ENCODE peak calls at places on chromosomes 4 and X, in five cellular contexts. A is IMR-90, B is HFF-Myc, T is coronary artery, Q is choroid plexus epithelial cell. R is an unnamed sample.

GRCh38 chr4:60368986-60369385 is 831.1 kb upstream of the ADGRL3 start:
- DNase-seq in A (no peak), B (no peak), T (no peak), Q (no peak), R (no peak)

GRCh38 chrX:74931214-74931613 is 6.0 kb upstream of the NEXMIF start:
- DNase-seq in A (no peak), B (no peak), T (no peak), Q (no peak), R (peak; percentile 7)

GRCh38 chrX:32937043-32937442 is 274.3 kb downstream of the DMD start:
- DNase-seq in A (no peak), B (no peak), T (no peak), Q (no peak), R (no peak)

GRCh38 chr4:112889619-112890294 is 159.7 kb upstream of the ANK2 start:
- DNase-seq in A (peak; percentile 6), B (no peak), T (no peak), Q (peak; percentile 61), R (peak; percentile 51)

GRCh38 chr4:169184686-169185085 is 86.1 kb downstream of the SH3RF1 start:
- DNase-seq in A (no peak), B (no peak), T (no peak), Q (no peak), R (peak; percentile 49)

GRCh38 chr4:984336-985054 is 2.3 kb upstream of the IDUA start:
- DNase-seq in A (no peak), B (no peak), T (no peak), Q (no peak), R (no peak)

GRCh38 chrX:43836435-43837184 is 45.6 kb downstream of the MAOB start:
- DNase-seq in A (peak; percentile 18), B (no peak), T (no peak), Q (peak; percentile 37), R (peak; percentile 31)

GRCh38 chrX:122504026-122504425 is 680.1 kb upstream of the GRIA3 start:
- DNase-seq in A (no peak), B (no peak), T (no peak), Q (no peak), R (peak; percentile 21)

GRCh38 chrX:40061871-40062524 is 35.8 kb downstream of the BCOR start:
- DNase-seq in A (no peak), B (no peak), T (no peak), Q (no peak), R (peak; percentile 49)

GRCh38 chrX:3639236-3639635 is 74.2 kb downstream of the PRKX start:
- DNase-seq in A (no peak), B (no peak), T (no peak), Q (no peak), R (no peak)

GRCh38 chr4:69098470-69098869 is 2.2 kb downstream of the UGT2B7 start:
- DNase-seq in A (no peak), B (no peak), T (no peak), Q (no peak), R (peak; percentile 21)

GRCh38 chrX:39678914-39679313 is 418.8 kb downstream of the BCOR start:
- DNase-seq in A (no peak), B (no peak), T (no peak), Q (no peak), R (no peak)

GRCh38 chr4:7817877-7818675 is 121.6 kb downstream of the AFAP1 start:
- DNase-seq in A (peak; percentile 58), B (no peak), T (no peak), Q (no peak), R (no peak)

GRCh38 chrX:96684339-96685204 is at the start of gene DIAPH2:
- DNase-seq in A (peak; percentile 75), B (no peak), T (peak; percentile 84), Q (peak; percentile 85), R (peak; percentile 83)

GRCh38 chr4:22515888-22516541 is at the start of gene ADGRA3:
- DNase-seq in A (peak; percentile 51), B (no peak), T (peak; percentile 82), Q (peak; percentile 54), R (peak; percentile 79)

GRCh38 chr4:42519803-42520417 is 122.6 kb downstream of the SHISA3 start:
- DNase-seq in A (peak; percentile 48), B (peak; percentile 14), T (no peak), Q (peak; percentile 68), R (peak; percentile 57)

GRCh38 chr4:89837385-89837995 is 529 bp upstream of the SNCA start:
- DNase-seq in A (peak; percentile 16), B (no peak), T (no peak), Q (peak; percentile 37), R (peak; percentile 70)

GRCh38 chr4:132955146-132955545 is 193.9 kb upstream of the PCDH10 start:
- DNase-seq in A (no peak), B (no peak), T (no peak), Q (no peak), R (no peak)

GRCh38 chr4:25531272-25531671 is 124.4 kb upstream of the SLC34A2 start:
- DNase-seq in A (no peak), B (no peak), T (no peak), Q (no peak), R (no peak)

GRCh38 chr4:8306511-8307021 is 37.0 kb downstream of the HTRA3 start:
- DNase-seq in A (no peak), B (no peak), T (no peak), Q (no peak), R (no peak)

GRCh38 chr4:41525129-41525528 is 12.8 kb upstream of the LIMCH1 start:
- DNase-seq in A (peak; percentile 69), B (no peak), T (no peak), Q (peak; percentile 93), R (peak; percentile 70)

GRCh38 chr4:4847011-4847410 is 12.5 kb upstream of the MSX1 start:
- DNase-seq in A (no peak), B (no peak), T (no peak), Q (no peak), R (no peak)

GRCh38 chr4:72919937-72920336 is 149.6 kb downstream of the COX18 start:
- DNase-seq in A (no peak), B (no peak), T (no peak), Q (peak; percentile 14), R (no peak)

GRCh38 chr4:129326810-129327209 is 230.9 kb downstream of the C4orf33 start:
- DNase-seq in A (no peak), B (no peak), T (no peak), Q (no peak), R (no peak)

GRCh38 chr4:3223986-3224748 is 24.8 kb upstream of the MSANTD1 start:
- DNase-seq in A (no peak), B (no peak), T (no peak), Q (no peak), R (no peak)

GRCh38 chr4:6331018-6331417 is 61.4 kb downstream of the WFS1 start:
- DNase-seq in A (peak; percentile 20), B (no peak), T (no peak), Q (peak; percentile 47), R (peak; percentile 35)

GRCh38 chr4:153471691-153472080 is 5.5 kb downstream of the TMEM131L start:
- DNase-seq in A (no peak), B (no peak), T (no peak), Q (no peak), R (peak; percentile 77)

GRCh38 chr4:144968606-144969005 is 129.4 kb downstream of the ANAPC10 start:
- DNase-seq in A (no peak), B (no peak), T (no peak), Q (no peak), R (no peak)

GRCh38 chr4:140904904-140905303 is 148.7 kb upstream of the TBC1D9 start:
- DNase-seq in A (no peak), B (no peak), T (no peak), Q (no peak), R (no peak)

GRCh38 chrX:51931761-51932160 is 38.3 kb downstream of the MAGED1 start:
- DNase-seq in A (no peak), B (peak; percentile 1), T (no peak), Q (no peak), R (no peak)

DNA sequence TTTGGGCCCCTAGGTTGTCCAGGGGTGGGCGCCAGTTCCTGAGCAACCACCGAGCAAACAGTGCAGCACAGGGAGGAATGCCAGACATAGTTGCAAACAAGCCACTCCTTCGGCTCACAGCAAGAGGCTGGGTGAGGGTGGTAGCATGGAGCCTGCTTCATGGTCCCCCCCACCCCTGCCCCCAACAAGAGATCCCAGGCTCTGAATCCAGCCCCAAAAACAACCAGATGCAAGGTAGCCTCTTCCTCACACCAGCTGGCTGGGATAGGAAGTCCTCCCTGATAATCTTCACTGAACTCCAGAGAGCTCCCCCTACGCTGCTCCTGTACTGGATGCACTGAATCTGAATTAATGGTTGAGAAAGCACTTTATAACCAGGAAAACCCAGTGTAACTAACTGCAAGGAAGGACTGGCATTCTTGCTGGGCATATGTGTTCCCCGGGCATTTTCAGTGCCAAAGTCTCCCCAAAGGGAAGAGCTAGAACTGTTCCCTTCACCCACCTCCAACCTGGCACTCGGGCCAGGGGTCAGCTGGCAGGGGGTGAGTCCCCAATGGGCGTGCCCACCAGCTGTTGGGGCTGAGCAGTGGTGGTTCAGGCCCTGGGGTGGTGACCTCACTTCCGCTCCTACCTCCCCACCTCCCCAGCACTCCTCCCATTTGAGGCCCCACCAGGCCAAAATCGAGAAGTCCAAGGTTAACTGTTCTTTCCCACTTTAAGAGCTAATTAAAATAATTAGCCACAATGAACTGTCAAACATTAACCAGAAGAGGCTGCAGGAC is 1.5 kb downstream of the ELF4 start:
- DNase-seq in A (no peak), B (no peak), T (no peak), Q (no peak), R (peak; percentile 45)
- H3K4me3 ChIP-seq in A (peak overlapping the region; percentile 85), B (peak overlapping the region; percentile 50), T (peak overlapping the region; percentile 86), Q (peak overlapping the region; percentile 63), R (peak overlapping the region; percentile 58)

DNA sequence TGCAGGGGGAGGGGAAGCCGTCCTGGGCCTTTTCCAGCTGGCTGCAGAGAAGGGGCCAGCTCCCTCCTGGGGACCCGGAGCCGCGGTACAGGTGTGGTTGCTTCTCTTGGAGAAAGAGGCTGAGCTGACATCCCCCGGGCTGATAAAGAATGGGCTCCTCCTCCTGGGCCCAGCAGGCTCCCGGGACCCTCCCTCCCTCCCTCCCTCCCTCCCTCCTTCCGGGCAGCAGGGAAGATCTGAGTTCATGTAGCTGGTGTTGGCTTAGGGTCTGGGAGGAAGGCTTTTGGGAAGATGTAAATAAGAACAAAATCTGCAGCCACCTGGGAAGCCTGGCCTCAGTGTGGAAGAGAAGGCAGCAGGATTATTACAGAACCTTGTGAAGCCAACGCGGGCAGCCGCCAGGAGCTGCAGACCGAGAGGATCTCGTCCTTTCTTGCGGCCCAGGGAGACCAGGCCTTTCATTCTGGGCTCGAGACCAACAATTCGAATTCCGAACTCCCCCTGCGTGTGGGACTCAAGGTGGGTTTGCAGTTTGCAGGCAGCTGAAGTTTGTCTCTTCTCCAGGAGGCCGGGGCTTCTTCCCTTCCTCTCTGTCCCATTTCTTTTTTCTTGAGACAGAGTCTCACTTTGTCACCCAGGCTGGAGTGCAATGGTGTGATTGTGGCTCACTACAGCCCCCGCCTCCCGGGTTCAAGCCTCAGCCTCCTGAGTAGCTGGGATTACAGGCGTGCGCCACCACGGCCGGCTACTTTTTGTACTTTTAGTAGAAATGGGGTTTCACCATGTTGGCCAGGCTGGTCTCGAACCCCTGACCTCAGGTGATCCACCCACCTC is at the start of gene PLCXD1:
- DNase-seq in A (peak; percentile 36), B (no peak), T (no peak), Q (peak; percentile 69), R (peak; percentile 44)
- TF ChIP-seq CTCF in A (no peak), B (no peak), T (no peak), Q (peak; percentile 18), R (peak; percentile 5)

GRCh38 chrX:153830632-153831434 is 489 bp upstream of the PDZD4 start:
- DNase-seq in A (no peak), B (no peak), T (no peak), Q (no peak), R (no peak)
- H3K4me3 ChIP-seq in A (no peak overlapping the region), B (no peak overlapping the region), T (peak overlapping the region; percentile 74), Q (no peak overlapping the region), R (no peak overlapping the region)

GRCh38 chrX:38664285-38664684 is 102.9 kb downstream of the TSPAN7 start:
- DNase-seq in A (peak; percentile 43), B (no peak), T (no peak), Q (peak; percentile 63), R (peak; percentile 49)
- TF ChIP-seq CTCF in A (peak; percentile 50), B (no peak), T (peak; percentile 22), Q (peak; percentile 55), R (peak; percentile 57)

GRCh38 chr4:56874918-56875317 is 32.8 kb upstream of the REST start:
- DNase-seq in A (no peak), B (no peak), T (no peak), Q (no peak), R (no peak)
- H3K4me3 ChIP-seq in A (no peak overlapping the region), B (no peak overlapping the region), T (no peak overlapping the region), Q (no peak overlapping the region), R (no peak overlapping the region)